ENCODE peak calls at places on chromosomes 16 and 17, in ten cellular contexts. C is iris pigment epithelial cell; L is naive thymus-derived CD4-positive, alpha-beta T cell; Y is anterior cingulate cortex; V is PC-3; K is A172; J is activated naive CD4-positive, alpha-beta T cell treated with anti-CD3 and anti-CD28 coated beads for 36 hours; U is activated CD4-positive, alpha-beta T cell treated with anti-CD3 and anti-CD28 coated beads for 48 hours; T is M059J; A is neural crest cell. R is an unnamed sample.

GRCh38 chr17:47850373-47850691 is 631 bp downstream of the SP6 start:
- DNase-seq in C (no peak), L (no peak), Y (no peak), V (peak; percentile 39), K (no peak), J (no peak), U (no peak), T (no peak), A (no peak), R (no peak)

GRCh38 chr16:49491111-49491670 is 117.6 kb downstream of the C16orf78 start:
- DNase-seq in C (no peak), L (no peak), Y (peak; percentile 5), V (no peak), K (no peak), J (no peak), U (no peak), T (no peak), A (no peak), R (no peak)

GRCh38 chr16:57791903-57792461 is 10.3 kb downstream of the KIFC3 start:
- DNase-seq in C (no peak), L (no peak), Y (no peak), V (no peak), K (no peak), J (no peak), U (no peak), T (no peak), A (no peak), R (no peak)

GRCh38 chr17:40564195-40564882 is 933 bp downstream of the CCR7 start:
- DNase-seq in C (no peak), L (no peak), Y (no peak), V (no peak), K (no peak), J (peak; percentile 65), U (peak; percentile 66), T (peak; percentile 9), A (no peak), R (no peak)

GRCh38 chr16:55203570-55203969 is 120.4 kb upstream of the IRX6 start:
- DNase-seq in C (no peak), L (no peak), Y (no peak), V (no peak), K (no peak), J (no peak), U (no peak), T (no peak), A (no peak), R (no peak)

GRCh38 chr17:19290047-19290705 is 53.0 kb downstream of the EPN2 start:
- DNase-seq in C (no peak), L (no peak), Y (no peak), V (no peak), K (no peak), J (no peak), U (no peak), T (no peak), A (no peak), R (no peak)

GRCh38 chr17:35764123-35764991 is 3.7 kb downstream of the C17orf50 start:
- DNase-seq in C (peak; percentile 77), L (peak; percentile 70), Y (peak; percentile 85), V (peak; percentile 90), K (peak; percentile 78), J (peak; percentile 84), U (peak; percentile 91), T (peak; percentile 79), A (peak; percentile 95), R (peak; percentile 60)

GRCh38 chr16:89863741-89864391 is 9.5 kb upstream of the TCF25 start:
- DNase-seq in C (peak; percentile 70), L (peak; percentile 33), Y (no peak), V (no peak), K (no peak), J (peak; percentile 63), U (peak; percentile 32), T (peak; percentile 34), A (no peak), R (peak; percentile 55)

GRCh38 chr17:3892095-3892998 is 506 bp downstream of the CAMKK1 start:
- DNase-seq in C (peak; percentile 57), L (peak; percentile 82), Y (peak; percentile 69), V (peak; percentile 69), K (peak; percentile 92), J (peak; percentile 63), U (peak; percentile 68), T (peak; percentile 58), A (peak; percentile 48), R (no peak)

GRCh38 chr17:39576187-39576586 is 31.5 kb downstream of the NEUROD2 start:
- DNase-seq in C (no peak), L (no peak), Y (peak; percentile 65), V (no peak), K (no peak), J (no peak), U (peak; percentile 15), T (peak; percentile 22), A (peak; percentile 37), R (no peak)

GRCh38 chr16:30407794-30408534 is 558 bp downstream of the ZNF771 start:
- DNase-seq in C (no peak), L (no peak), Y (no peak), V (no peak), K (peak; percentile 42), J (no peak), U (no peak), T (no peak), A (no peak), R (no peak)

GRCh38 chr16:53433930-53434435 is 288 bp upstream of the RBL2 start:
- DNase-seq in C (peak; percentile 3), L (no peak), Y (peak; percentile 80), V (peak; percentile 68), K (no peak), J (peak; percentile 88), U (no peak), T (no peak), A (no peak), R (peak; percentile 39)

GRCh38 chr17:48550313-48551205 is 5.7 kb upstream of the HOXB2 start:
- DNase-seq in C (no peak), L (no peak), Y (no peak), V (no peak), K (no peak), J (no peak), U (no peak), T (no peak), A (no peak), R (no peak)

GRCh38 chr16:626787-627457 is 3.9 kb upstream of the WFIKKN1 start:
- DNase-seq in C (peak; percentile 97), L (no peak), Y (peak; percentile 53), V (peak; percentile 92), K (peak; percentile 99), J (no peak), U (no peak), T (peak; percentile 98), A (no peak), R (no peak)

GRCh38 chr16:88955906-88956305 is 21.1 kb downstream of the CBFA2T3 start:
- DNase-seq in C (no peak), L (no peak), Y (no peak), V (no peak), K (no peak), J (no peak), U (no peak), T (no peak), A (no peak), R (no peak)

GRCh38 chr17:2905269-2905668 is 109.0 kb downstream of the RAP1GAP2 start:
- DNase-seq in C (no peak), L (no peak), Y (no peak), V (no peak), K (no peak), J (no peak), U (no peak), T (no peak), A (no peak), R (no peak)

GRCh38 chr17:77365584-77366186 is 224.9 kb downstream of the SEC14L1 start:
- DNase-seq in C (peak; percentile 90), L (no peak), Y (no peak), V (peak; percentile 82), K (peak; percentile 92), J (peak; percentile 34), U (peak; percentile 46), T (peak; percentile 92), A (no peak), R (no peak)

GRCh38 chr17:71180801-71181385 is 939.9 kb upstream of the SOX9 start:
- DNase-seq in C (peak; percentile 67), L (no peak), Y (no peak), V (peak; percentile 62), K (peak; percentile 11), J (no peak), U (no peak), T (peak; percentile 94), A (no peak), R (no peak)

R was measured in GM12864.